ENCODE peak calls at places on chromosomes 6 and 20, in five cellular contexts. M, N, L, K and B are unnamed samples.

GRCh38 chr20:603116-603640 is 6.9 kb downstream of the TCF15 start:
- DNase-seq in M (no peak), N (no peak), L (no peak), K (no peak), B (peak)

GRCh38 chr6:62808575-62809293 is 402.5 kb upstream of the FKBP1C start:
- DNase-seq in K (peak), M (no peak), N (no peak), L (no peak), B (no peak)

GRCh38 chr6:139823099-139823807 is 448.8 kb upstream of the CITED2 start:
- DNase-seq in M (no peak), N (no peak), K (no peak), L (no peak), B (no peak)

GRCh38 chr6:34273242-34273805 is 24.5 kb upstream of the SMIM29 start:
- DNase-seq in N (no peak), K (no peak), L (peak), M (no peak), B (peak)

GRCh38 chr6:168896321-168896720 is 357.3 kb downstream of the THBS2 start:
- DNase-seq in M (no peak), N (no peak), K (no peak), L (no peak), B (no peak)

GRCh38 chr20:3398681-3399252 is 8.7 kb downstream of the DNAAF9 start:
- DNase-seq in M (no peak), L (no peak), N (no peak), K (no peak), B (no peak)

GRCh38 chr6:7642784-7643183 is 52.8 kb downstream of the SNRNP48 start:
- DNase-seq in K (no peak), N (no peak), M (no peak), L (no peak), B (no peak)

GRCh38 chr6:72182337-72183246 is 296.2 kb downstream of the RIMS1 start:
- DNase-seq in N (peak), L (no peak), K (peak), M (no peak), B (peak)

GRCh38 chr6:123360359-123360758 is 276.4 kb downstream of the TRDN start:
- DNase-seq in L (no peak), M (no peak), N (no peak), K (no peak), B (no peak)

GRCh38 chr6:21999012-21999528 is 297.8 kb downstream of the PRL start:
- DNase-seq in N (no peak), K (peak), L (peak), M (no peak), B (no peak)

GRCh38 chr6:166381381-166381732 is 1.4 kb downstream of the MPC1 start:
- DNase-seq in K (no peak), M (no peak), L (no peak), N (no peak), B (no peak)

GRCh38 chr20:38878798-38879197 is 47.4 kb upstream of the FAM83D start:
- DNase-seq in L (no peak), M (no peak), N (no peak), K (no peak), B (no peak)

GRCh38 chr6:82878812-82879211 is 186.8 kb downstream of the UBE3D start:
- DNase-seq in N (no peak), L (no peak), M (no peak), K (no peak), B (no peak)

GRCh38 chr20:51496964-51497363 is 45.6 kb downstream of the NFATC2 start:
- DNase-seq in N (no peak), L (no peak), K (no peak), M (no peak), B (no peak)

GRCh38 chr20:63527184-63527583 is 6.6 kb downstream of the PPDPF start:
- DNase-seq in M (no peak), N (no peak), L (no peak), K (no peak), B (no peak)

GRCh38 chr6:134908906-134909516 is 40.9 kb downstream of the ALDH8A1 start:
- DNase-seq in M (no peak), L (peak), K (no peak), N (peak), B (no peak)

GRCh38 chr6:92777146-92777740 is 642.1 kb downstream of the EPHA7 start:
- DNase-seq in N (no peak), K (no peak), M (no peak), L (no peak), B (no peak)

GRCh38 chr6:103707596-103708325 is 1152.0 kb downstream of the HACE1 start:
- DNase-seq in L (no peak), N (no peak), K (no peak), M (no peak), B (no peak)

GRCh38 chr6:16480780-16481179 is 242.4 kb downstream of the GMPR start:
- DNase-seq in N (no peak), M (no peak), L (no peak), K (no peak), B (no peak)

GRCh38 chr6:47655719-47656595 is 42.4 kb upstream of the ADGRF4 start:
- DNase-seq in M (no peak), N (peak), K (peak), L (no peak), B (no peak)

GRCh38 chr6:17485181-17485580 is 91.8 kb downstream of the CAP2 start:
- DNase-seq in L (no peak), M (no peak), N (no peak), K (no peak), B (no peak)

GRCh38 chr20:50725722-50726000 is 5.7 kb upstream of the PARD6B start:
- DNase-seq in M (no peak), L (no peak), K (no peak), N (no peak), B (no peak)

GRCh38 chr6:118869894-118870665 is 23.9 kb upstream of the ASF1A start:
- DNase-seq in L (no peak), K (no peak), M (no peak), N (no peak), B (no peak)

GRCh38 chr6:143449731-143450452 is 603 bp downstream of the ADAT2 start:
- DNase-seq in M (no peak), K (peak), N (no peak), L (no peak), B (no peak)

GRCh38 chr6:168165373-168165772 is 86.4 kb upstream of the FRMD1 start:
- DNase-seq in K (peak), M (no peak), N (no peak), L (no peak), B (no peak)

GRCh38 chr6:106037060-106037459 is 49.1 kb upstream of the PRDM1 start:
- DNase-seq in L (no peak), M (no peak), N (no peak), K (no peak), B (no peak)

GRCh38 chr20:25318471-25319240 is 70.8 kb downstream of the PYGB start:
- DNase-seq in M (no peak), K (no peak), L (no peak), N (no peak), B (peak)

GRCh38 chr6:46452312-46452917 is 38.8 kb downstream of the RCAN2 start:
- DNase-seq in L (no peak), N (no peak), M (no peak), K (peak), B (no peak)

GRCh38 chr20:59221049-59221748 is 57.6 kb downstream of the ZNF831 start:
- DNase-seq in M (no peak), N (no peak), L (peak), K (peak), B (no peak)

GRCh38 chr6:9126845-9127560 is 691.7 kb upstream of the SLC35B3 start:
- DNase-seq in K (no peak), M (no peak), N (peak), L (no peak), B (no peak)

GRCh38 chr6:63493557-63493956 is 78.7 kb upstream of the LOC128125822 start:
- DNase-seq in M (no peak), N (no peak), L (no peak), K (no peak), B (no peak)

GRCh38 chr20:61301995-61302525 is 50.0 kb downstream of the CDH4 start:
- DNase-seq in M (no peak), N (no peak), L (no peak), K (no peak), B (no peak)

GRCh38 chr6:163159689-163160088 is 254.8 kb upstream of the QKI start:
- DNase-seq in N (no peak), L (no peak), M (no peak), K (no peak), B (no peak)

GRCh38 chr6:74087898-74088297 is 391.9 kb downstream of the CD109 start:
- DNase-seq in K (no peak), M (no peak), N (no peak), L (no peak), B (no peak)

GRCh38 chr6:41194386-41194785 is 6.6 kb downstream of the TREML2 start:
- DNase-seq in M (no peak), L (no peak), N (no peak), K (no peak), B (no peak)

GRCh38 chr6:55985309-55985708 is 109.9 kb upstream of the BMP5 start:
- DNase-seq in L (no peak), K (no peak), N (no peak), M (no peak), B (no peak)

GRCh38 chr20:8213831-8214587 is 81.9 kb downstream of the PLCB1 start:
- DNase-seq in L (no peak), M (no peak), K (no peak), N (no peak), B (no peak)